ENCODE peak calls at places on chromosomes 2 and 18, in four cellular contexts. One of them, this sample, is unnamed.

GRCh38 chr18:36744261-36744876 is 84.4 kb downstream of the TPGS2 start:
- DNase-seq in GM23338: no peak
- DNase-seq in PC-3: no peak
- DNase-seq in neural progenitor cell: no peak
- DNase-seq in this sample: peak

GRCh38 chr2:2921011-2921720 is 456.5 kb downstream of the EIPR1 start:
- DNase-seq in GM23338: no peak
- DNase-seq in neural progenitor cell: no peak
- DNase-seq in PC-3: no peak
- DNase-seq in this sample: no peak

GRCh38 chr18:48441405-48441881 is 32.3 kb upstream of the ZBTB7C start:
- DNase-seq in neural progenitor cell: no peak
- DNase-seq in PC-3: no peak
- DNase-seq in GM23338: no peak
- DNase-seq in this sample: peak

GRCh38 chr2:141927536-141927935 is 203.3 kb downstream of the LRP1B start:
- DNase-seq in neural progenitor cell: no peak
- DNase-seq in GM23338: no peak
- DNase-seq in PC-3: no peak
- DNase-seq in this sample: peak

GRCh38 chr2:231355802-231356473 is 39.6 kb upstream of the B3GNT7 start:
- DNase-seq in PC-3: no peak
- DNase-seq in neural progenitor cell: peak
- DNase-seq in GM23338: no peak
- DNase-seq in this sample: no peak

GRCh38 chr2:202436631-202437030 is 60.5 kb downstream of the BMPR2 start:
- DNase-seq in GM23338: no peak
- DNase-seq in neural progenitor cell: no peak
- DNase-seq in PC-3: no peak
- DNase-seq in this sample: peak

GRCh38 chr2:64262068-64262467 is 117.8 kb upstream of the PELI1 start:
- DNase-seq in GM23338: no peak
- DNase-seq in neural progenitor cell: no peak
- DNase-seq in PC-3: no peak
- DNase-seq in this sample: no peak

GRCh38 chr18:43744960-43745740 is 467.9 kb upstream of the SYT4 start:
- DNase-seq in PC-3: peak
- DNase-seq in neural progenitor cell: no peak
- DNase-seq in GM23338: peak
- DNase-seq in this sample: no peak

GRCh38 chr2:2744958-2745715 is 414.1 kb upstream of the MYT1L start:
- DNase-seq in neural progenitor cell: no peak
- DNase-seq in PC-3: no peak
- DNase-seq in GM23338: no peak
- DNase-seq in this sample: no peak

GRCh38 chr18:48845174-48845573 is 105.6 kb downstream of the SMAD7 start:
- DNase-seq in PC-3: no peak
- DNase-seq in GM23338: no peak
- DNase-seq in neural progenitor cell: no peak
- DNase-seq in this sample: no peak

GRCh38 chr2:205730701-205731271 is 48.5 kb downstream of the NRP2 start:
- DNase-seq in neural progenitor cell: no peak
- DNase-seq in GM23338: peak
- DNase-seq in PC-3: no peak
- DNase-seq in this sample: peak

GRCh38 chr2:63589148-63589972 is 597 bp downstream of the MDH1 start:
- DNase-seq in PC-3: peak
- DNase-seq in GM23338: peak
- DNase-seq in neural progenitor cell: peak
- DNase-seq in this sample: peak

GRCh38 chr2:54558188-54558975 is 102.3 kb downstream of the SPTBN1 start:
- DNase-seq in GM23338: peak
- DNase-seq in PC-3: peak
- DNase-seq in neural progenitor cell: peak
- DNase-seq in this sample: peak

GRCh38 chr2:11096591-11096990 is 58.7 kb upstream of the SLC66A3 start:
- DNase-seq in PC-3: no peak
- DNase-seq in GM23338: no peak
- DNase-seq in neural progenitor cell: no peak
- DNase-seq in this sample: no peak

GRCh38 chr2:127586746-127587295 is 51.3 kb downstream of the MYO7B start:
- DNase-seq in neural progenitor cell: no peak
- DNase-seq in GM23338: no peak
- DNase-seq in PC-3: no peak
- DNase-seq in this sample: no peak

GRCh38 chr2:36357506-36358316 is 2.1 kb downstream of the CRIM1 start:
- DNase-seq in PC-3: peak
- DNase-seq in GM23338: peak
- DNase-seq in neural progenitor cell: peak
- DNase-seq in this sample: peak

GRCh38 chr2:3198119-3198518 is 179.5 kb downstream of the EIPR1 start:
- DNase-seq in neural progenitor cell: peak
- DNase-seq in PC-3: no peak
- DNase-seq in GM23338: peak
- DNase-seq in this sample: no peak

GRCh38 chr2:27123302-27124150 is at the start of gene ABHD1:
- DNase-seq in GM23338: peak
- DNase-seq in PC-3: no peak
- DNase-seq in neural progenitor cell: peak
- DNase-seq in this sample: peak

GRCh38 chr2:225091336-225091735 is 49.1 kb upstream of the DOCK10 start:
- DNase-seq in neural progenitor cell: no peak
- DNase-seq in GM23338: no peak
- DNase-seq in PC-3: peak
- DNase-seq in this sample: peak

GRCh38 chr2:18440141-18440605 is 120.3 kb downstream of the RDH14 start:
- DNase-seq in PC-3: no peak
- DNase-seq in neural progenitor cell: no peak
- DNase-seq in GM23338: no peak
- DNase-seq in this sample: peak

GRCh38 chr2:127753374-127753773 is 52.1 kb downstream of the SFT2D3 start:
- DNase-seq in PC-3: no peak
- DNase-seq in GM23338: no peak
- DNase-seq in neural progenitor cell: no peak
- DNase-seq in this sample: no peak

GRCh38 chr2:157891630-157892016 is 15.5 kb upstream of the ACVR1 start:
- DNase-seq in GM23338: peak
- DNase-seq in PC-3: no peak
- DNase-seq in neural progenitor cell: no peak
- DNase-seq in this sample: no peak

GRCh38 chr2:226934546-226935243 is 98.8 kb downstream of the RHBDD1 start:
- DNase-seq in PC-3: no peak
- DNase-seq in neural progenitor cell: no peak
- DNase-seq in GM23338: no peak
- DNase-seq in this sample: peak

GRCh38 chr2:229003256-229003655 is 267.8 kb downstream of the PID1 start:
- DNase-seq in GM23338: no peak
- DNase-seq in neural progenitor cell: no peak
- DNase-seq in PC-3: no peak
- DNase-seq in this sample: peak

GRCh38 chr2:96734899-96735585 is 4.8 kb downstream of the LMAN2L start:
- DNase-seq in PC-3: no peak
- DNase-seq in GM23338: no peak
- DNase-seq in neural progenitor cell: no peak
- DNase-seq in this sample: no peak

GRCh38 chr2:197358927-197359326 is 48.3 kb upstream of the ANKRD44 start:
- DNase-seq in neural progenitor cell: no peak
- DNase-seq in PC-3: peak
- DNase-seq in GM23338: no peak
- DNase-seq in this sample: peak

GRCh38 chr2:20438334-20439192 is 8.3 kb upstream of the RHOB start:
- DNase-seq in PC-3: peak
- DNase-seq in GM23338: no peak
- DNase-seq in neural progenitor cell: no peak
- DNase-seq in this sample: peak

GRCh38 chr18:35570182-35570581 is 11.4 kb upstream of the GALNT1 start:
- DNase-seq in neural progenitor cell: no peak
- DNase-seq in PC-3: no peak
- DNase-seq in GM23338: no peak
- DNase-seq in this sample: no peak

GRCh38 chr2:3472966-3473365 is 46.4 kb downstream of the ADI1 start:
- DNase-seq in neural progenitor cell: no peak
- DNase-seq in GM23338: no peak
- DNase-seq in PC-3: no peak
- DNase-seq in this sample: no peak

GRCh38 chr18:21499997-21500396 is 100.5 kb downstream of the ESCO1 start:
- DNase-seq in PC-3: no peak
- DNase-seq in GM23338: no peak
- DNase-seq in neural progenitor cell: no peak
- DNase-seq in this sample: no peak

GRCh38 chr18:21490745-21491144 is 109.8 kb downstream of the ESCO1 start:
- DNase-seq in neural progenitor cell: no peak
- DNase-seq in PC-3: no peak
- DNase-seq in GM23338: no peak
- DNase-seq in this sample: no peak

DNA sequence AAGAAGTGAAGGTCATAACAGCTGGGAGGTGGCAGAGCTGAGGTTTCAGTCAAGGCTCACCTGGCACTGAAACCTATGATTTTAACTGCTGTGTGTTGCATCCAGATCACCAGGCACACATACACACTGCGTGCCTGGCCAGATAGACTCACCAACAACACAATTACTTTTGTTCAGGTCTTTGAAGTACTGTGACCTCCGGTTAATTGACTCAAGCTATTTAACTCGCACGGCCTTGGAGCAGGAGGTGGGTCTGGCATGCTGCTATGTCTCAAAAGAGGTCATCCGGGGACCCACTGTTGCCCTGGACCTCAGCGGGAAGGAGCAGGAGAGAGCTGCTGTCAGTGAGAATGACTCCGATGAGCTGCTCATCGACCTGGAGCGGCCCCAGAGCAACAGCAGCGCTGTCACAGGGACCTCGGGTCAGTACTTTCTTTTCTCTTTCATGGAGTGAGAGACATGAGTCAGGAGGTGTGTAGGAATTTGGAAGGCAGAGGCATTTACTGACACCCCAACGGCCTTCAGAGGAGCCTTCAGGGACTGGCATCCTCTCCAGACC is 104.1 kb downstream of the ESCO1 start:
- DNase-seq in neural progenitor cell: no peak
- DNase-seq in PC-3: no peak
- DNase-seq in GM23338: no peak
- DNase-seq in this sample: no peak
- TF ChIP-seq EZH2phosphoT487 in neural progenitor cell: no peak
- TF ChIP-seq EZH2phosphoT487 in PC-3: no peak
- TF ChIP-seq EZH2phosphoT487 in GM23338: no peak
- TF ChIP-seq EZH2phosphoT487 in this sample: no peak

GRCh38 chr18:58580078-58580477 is 48.8 kb downstream of the ALPK2 start:
- DNase-seq in PC-3: no peak
- DNase-seq in GM23338: no peak
- DNase-seq in neural progenitor cell: no peak
- DNase-seq in this sample: peak
- H3K4me2 ChIP-seq in PC-3: no peak
- H3K4me2 ChIP-seq in GM23338: no peak
- H3K4me2 ChIP-seq in neural progenitor cell: no peak
- H3K4me2 ChIP-seq in this sample: peak

DNA sequence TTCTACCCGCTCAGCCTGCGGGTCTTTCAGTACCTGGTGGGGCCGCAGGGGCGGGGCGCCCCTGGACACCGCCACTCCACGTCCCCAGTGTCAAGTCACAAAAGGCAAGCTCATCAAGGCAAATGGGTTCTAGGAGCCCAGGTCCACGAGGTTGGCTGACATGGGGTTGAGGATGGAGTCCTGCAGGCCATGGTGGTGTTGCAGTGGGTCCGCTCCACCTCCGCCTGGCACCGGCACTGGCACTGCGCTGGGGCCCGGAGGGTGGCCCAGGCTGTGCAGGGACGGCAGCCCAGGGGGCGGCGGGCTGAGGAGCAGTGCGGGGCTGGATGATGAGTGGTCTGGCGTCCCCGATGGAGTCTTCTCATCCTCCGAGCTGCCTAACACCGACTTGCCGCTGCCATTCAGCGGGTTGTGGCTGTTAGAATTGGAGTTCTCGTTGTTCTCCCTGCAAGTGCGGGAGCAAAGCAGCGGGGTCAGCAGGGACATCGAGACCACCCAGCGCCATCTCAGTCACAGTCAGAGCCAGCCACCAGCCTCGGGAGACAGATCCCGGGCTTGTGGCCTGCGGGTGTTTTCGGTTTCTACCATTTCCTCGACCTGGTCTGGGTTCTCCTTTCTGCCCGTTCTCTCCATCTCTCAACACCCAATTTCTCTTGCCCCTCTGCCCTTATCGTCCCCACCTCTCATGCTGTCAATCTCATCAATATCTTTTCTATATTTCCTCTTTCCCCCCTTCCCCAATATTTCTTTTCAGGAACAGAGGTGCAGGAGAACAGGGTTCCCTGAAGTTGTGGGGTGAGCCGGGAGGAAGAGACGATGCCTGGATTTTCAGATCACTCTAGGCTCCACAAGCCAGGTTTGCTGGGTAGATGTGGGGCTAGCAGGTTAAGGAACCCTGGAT is 3.0 kb downstream of the SIX2 start:
- DNase-seq in neural progenitor cell: peak
- DNase-seq in PC-3: no peak
- DNase-seq in GM23338: peak
- DNase-seq in this sample: no peak
- TF ChIP-seq EZH2phosphoT487 in neural progenitor cell: peak
- TF ChIP-seq EZH2phosphoT487 in PC-3: no peak
- TF ChIP-seq EZH2phosphoT487 in GM23338: peak
- TF ChIP-seq EZH2phosphoT487 in this sample: no peak

GRCh38 chr18:12574494-12575185 is 83.3 kb downstream of the SPIRE1 start:
- DNase-seq in neural progenitor cell: no peak
- DNase-seq in GM23338: no peak
- DNase-seq in PC-3: no peak
- DNase-seq in this sample: no peak

GRCh38 chr18:12580630-12581342 is 77.1 kb downstream of the SPIRE1 start:
- DNase-seq in neural progenitor cell: no peak
- DNase-seq in PC-3: peak
- DNase-seq in GM23338: no peak
- DNase-seq in this sample: no peak

GRCh38 chr18:12585218-12585617 is 72.7 kb downstream of the SPIRE1 start:
- DNase-seq in GM23338: no peak
- DNase-seq in neural progenitor cell: no peak
- DNase-seq in PC-3: no peak
- DNase-seq in this sample: no peak

GRCh38 chr18:12577848-12578247 is 80.1 kb downstream of the SPIRE1 start:
- DNase-seq in neural progenitor cell: no peak
- DNase-seq in GM23338: no peak
- DNase-seq in PC-3: no peak
- DNase-seq in this sample: no peak

DNA sequence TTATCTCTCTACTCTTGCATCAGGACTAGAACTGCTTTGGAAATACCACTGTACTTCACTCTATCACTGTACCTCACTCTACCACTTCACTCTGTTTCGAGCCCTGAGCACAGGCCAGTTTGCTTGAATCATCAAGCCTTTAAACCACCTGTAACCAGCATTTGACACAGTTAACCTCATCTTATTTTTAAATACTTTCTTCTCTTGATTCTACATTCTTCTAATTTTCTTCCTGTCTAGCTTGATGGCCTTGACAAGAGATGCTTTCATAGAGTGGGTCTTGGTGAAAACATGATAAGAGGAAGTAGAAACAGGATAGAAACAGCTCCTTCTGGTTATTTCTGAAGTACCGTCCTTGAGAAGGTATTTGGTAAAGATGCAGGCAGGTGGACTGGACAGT is 78.1 kb downstream of the SPIRE1 start:
- DNase-seq in GM23338: no peak
- DNase-seq in PC-3: no peak
- DNase-seq in neural progenitor cell: no peak
- DNase-seq in this sample: no peak
- H3K4me2 ChIP-seq in GM23338: no peak
- H3K4me2 ChIP-seq in PC-3: no peak
- H3K4me2 ChIP-seq in neural progenitor cell: no peak
- H3K4me2 ChIP-seq in this sample: no peak

This sample was measured in GM23248.